ENCODE peak calls at places on chromosome 20, in six cellular contexts. S is G401; L is HTR-8/SVneo; U is glomerular endothelial cell; Q is naive thymus-derived CD4-positive, alpha-beta T cell; Z is amygdala. M is an unnamed sample.

GRCh38 chr20:4071177-4071723 is 55.9 kb upstream of the RNF24 start:
- DNase-seq in S (no peak), L (no peak), U (no peak), Q (no peak), Z (no peak), M (no peak)

GRCh38 chr20:21342656-21343345 is 39.7 kb downstream of the XRN2 start:
- DNase-seq in S (no peak), L (no peak), U (no peak), Q (no peak), Z (no peak), M (no peak)

GRCh38 chr20:3129094-3129493 is 30.6 kb downstream of the FASTKD5 start:
- DNase-seq in S (no peak), L (no peak), U (no peak), Q (no peak), Z (no peak), M (no peak)

GRCh38 chr20:11646359-11646758 is 271.3 kb upstream of the BTBD3 start:
- DNase-seq in S (no peak), L (no peak), U (no peak), Q (no peak), Z (no peak), M (no peak)

GRCh38 chr20:53918949-53919361 is 151.4 kb downstream of the BCAS1 start:
- DNase-seq in S (peak; percentile 56), L (no peak), U (no peak), Q (no peak), Z (no peak), M (no peak)

GRCh38 chr20:7911586-7912330 is 28.5 kb downstream of the HAO1 start:
- DNase-seq in S (no peak), L (no peak), U (no peak), Q (no peak), Z (no peak), M (no peak)

GRCh38 chr20:5650191-5650691 is 100.0 kb upstream of the SHLD1 start:
- DNase-seq in S (no peak), L (no peak), U (no peak), Q (no peak), Z (no peak), M (no peak)

GRCh38 chr20:45059022-45059728 is 41.8 kb downstream of the KCNS1 start:
- DNase-seq in S (no peak), L (no peak), U (no peak), Q (no peak), Z (no peak), M (no peak)

GRCh38 chr20:14401479-14402138 is 64.2 kb upstream of the FLRT3 start:
- DNase-seq in S (peak; percentile 14), L (no peak), U (no peak), Q (no peak), Z (no peak), M (no peak)

GRCh38 chr20:55580475-55580874 is 424.8 kb downstream of the CBLN4 start:
- DNase-seq in S (no peak), L (no peak), U (no peak), Q (no peak), Z (no peak), M (no peak)

GRCh38 chr20:51750037-51750769 is 18.0 kb downstream of the ATP9A start:
- DNase-seq in S (no peak), L (peak; percentile 98), U (peak; percentile 88), Q (peak; percentile 32), Z (peak; percentile 42), M (peak; percentile 47)

GRCh38 chr20:17849901-17850673 is 118.5 kb downstream of the SNX5 start:
- DNase-seq in S (peak; percentile 89), L (peak; percentile 81), U (peak; percentile 90), Q (no peak), Z (no peak), M (peak; percentile 68)

GRCh38 chr20:59751075-59751711 is 146.9 kb downstream of the PHACTR3 start:
- DNase-seq in S (peak; percentile 86), L (peak; percentile 93), U (no peak), Q (peak; percentile 28), Z (peak; percentile 63), M (peak; percentile 90)

GRCh38 chr20:58017237-58017969 is 211.1 kb downstream of the ANKRD60 start:
- DNase-seq in S (peak; percentile 26), L (peak; percentile 98), U (no peak), Q (no peak), Z (peak; percentile 21), M (no peak)

GRCh38 chr20:20224806-20225205 is 143.1 kb upstream of the INSM1 start:
- DNase-seq in S (no peak), L (no peak), U (no peak), Q (no peak), Z (no peak), M (no peak)

M was measured in cerebellum.